ENCODE peak calls at places on chromosomes 3 and 15, in seven cellular contexts. Q is bronchial epithelial cell; D is activated CD4-positive, alpha-beta T cell treated with anti-CD3 and anti-CD28 coated beads, Interleukin-2, amount 50 U/mL, for 48 hours; C is activated naive CD8-positive, alpha-beta T cell treated with anti-CD3 and anti-CD28 coated beads, Interleukin-2, amount 50 U/mL, for 24 hours; G is CD4-positive, alpha-beta memory T cell; T is HFFc6; I is stimulated activated CD8-positive, alpha-beta memory T cell treated with anti-CD3 and anti-CD28 coated beads, Interleukin-2, amount 100 ng/mL, for 1 hour. J is an unnamed sample.

GRCh38 chr3:8210752-8211405 is 290.7 kb upstream of the LMCD1 start:
- DNase-seq in C (no peak), T (no peak), Q (peak), G (no peak), I (no peak), D (no peak), J (no peak)

GRCh38 chr3:195209836-195210551 is 61.0 kb downstream of the XXYLT1 start:
- DNase-seq in I (no peak), Q (no peak), G (no peak), D (no peak), T (peak), C (no peak), J (no peak)

GRCh38 chr3:77348244-77348855 is 308.5 kb downstream of the ROBO2 start:
- DNase-seq in T (peak), Q (peak), G (no peak), D (no peak), I (no peak), C (no peak), J (no peak)

GRCh38 chr3:93910085-93910484 is 63.6 kb downstream of the PROS1 start:
- DNase-seq in G (no peak), D (no peak), I (no peak), C (no peak), Q (no peak), T (no peak), J (no peak)

GRCh38 chr3:102235679-102236078 is 199.1 kb upstream of the ZPLD1 start:
- DNase-seq in C (no peak), I (no peak), D (no peak), G (no peak), T (no peak), Q (peak), J (no peak)

GRCh38 chr3:124413393-124413792 is 316.9 kb upstream of the UMPS start:
- DNase-seq in G (no peak), T (no peak), I (no peak), Q (no peak), D (no peak), C (no peak), J (no peak)

GRCh38 chr15:72554471-72555425 is 80.6 kb downstream of the ARIH1 start:
- DNase-seq in D (peak), Q (peak), G (no peak), I (no peak), C (peak), T (peak), J (no peak)

GRCh38 chr3:16897254-16897926 is 12.6 kb downstream of the PLCL2 start:
- DNase-seq in Q (no peak), I (no peak), D (no peak), C (peak), T (peak), G (no peak), J (no peak)

GRCh38 chr15:70584838-70585706 is 178.3 kb downstream of the UACA start:
- DNase-seq in Q (peak), D (peak), I (peak), C (peak), G (peak), T (peak), J (no peak)

GRCh38 chr3:115699741-115700140 is 76.4 kb downstream of the GAP43 start:
- DNase-seq in C (no peak), D (no peak), T (no peak), Q (no peak), G (no peak), I (no peak), J (no peak)

GRCh38 chr3:14959358-14959943 is 12.1 kb downstream of the NR2C2 start:
- DNase-seq in D (no peak), G (peak), C (no peak), I (no peak), T (no peak), Q (no peak), J (no peak)